ENCODE peak calls at places on chromosome 6, in four cellular contexts. R is HCT116, A is hepatocyte, T is Karpas-422. Z is an unnamed sample. For H3K9me2 and H4K20me1, the result is how much of the 10 kb centered on the place peaks cover.

GRCh38 chr6:65979120-65979519 is 272.1 kb upstream of the EYS start:
- DNase-seq in A (no peak), T (no peak), R (no peak), Z (no peak)

GRCh38 chr6:14025160-14025559 is 92.4 kb upstream of the CD83 start:
- DNase-seq in T (no peak), R (no peak), A (no peak), Z (no peak)

GRCh38 chr6:53728570-53729194 is 63.1 kb upstream of the KLHL31 start:
- DNase-seq in A (peak), R (no peak), T (peak), Z (peak)

GRCh38 chr6:142706200-142706599 is 238.8 kb downstream of the HIVEP2 start:
- DNase-seq in R (no peak), T (no peak), A (no peak), Z (no peak)

GRCh38 chr6:20400476-20401402 is 940 bp upstream of the E2F3 start:
- DNase-seq in A (peak), T (peak), R (peak), Z (peak)

GRCh38 chr6:87213364-87213763 is 58.0 kb downstream of the ZNF292 start:
- DNase-seq in R (peak), A (peak), T (no peak), Z (no peak)

GRCh38 chr6:1724616-1725015 is 114.9 kb downstream of the FOXC1 start:
- DNase-seq in T (no peak), R (peak), A (peak), Z (peak)

GRCh38 chr6:90169328-90169886 is 127.2 kb downstream of the BACH2 start:
- DNase-seq in A (no peak), R (no peak), T (no peak), Z (no peak)

GRCh38 chr6:112400282-112400681 is 53.2 kb downstream of the RFPL4B start:
- DNase-seq in T (no peak), R (no peak), A (no peak), Z (no peak)

GRCh38 chr6:39804666-39805065 is 12.5 kb downstream of the DAAM2 start:
- DNase-seq in T (no peak), R (no peak), A (peak), Z (no peak)

GRCh38 chr6:109311481-109311880 is 70.8 kb downstream of the CD164 start:
- DNase-seq in R (no peak), A (no peak), T (no peak), Z (no peak)

GRCh38 chr6:112218563-112218962 is 35.8 kb downstream of the LAMA4 start:
- DNase-seq in T (no peak), R (no peak), A (no peak), Z (no peak)

GRCh38 chr6:12311106-12311505 is 20.9 kb downstream of the EDN1 start:
- DNase-seq in R (no peak), A (no peak), T (no peak), Z (no peak)

GRCh38 chr6:150038202-150038830 is 13.0 kb upstream of the RAET1L start:
- DNase-seq in T (no peak), R (no peak), A (no peak), Z (peak)

GRCh38 chr6:113317870-113318269 is 539.3 kb upstream of the MARCKS start:
- DNase-seq in T (no peak), A (no peak), R (no peak), Z (no peak)

GRCh38 chr6:108559097-108559883 is 1.4 kb upstream of the FOXO3 start:
- DNase-seq in T (peak), A (peak), R (no peak), Z (peak)

GRCh38 chr6:110317646-110318045 is 40.5 kb downstream of the METTL24 start:
- DNase-seq in T (no peak), R (no peak), A (no peak), Z (peak)

GRCh38 chr6:32952817-32953739 is at the start of gene HLA-DMA:
- DNase-seq in T (peak), R (peak), A (peak), Z (peak)

GRCh38 chr6:40965046-40965445 is 74.0 kb downstream of the UNC5CL start:
- DNase-seq in T (no peak), A (no peak), R (no peak), Z (no peak)

GRCh38 chr6:72905705-72906478 is 284.0 kb downstream of the KCNQ5 start:
- DNase-seq in R (no peak), A (no peak), T (no peak), Z (no peak)

GRCh38 chr6:107571354-107571753 is 81.4 kb downstream of the SOBP start:
- DNase-seq in A (no peak), R (no peak), T (no peak), Z (no peak)

GRCh38 chr6:163263998-163264661 is 150.4 kb upstream of the QKI start:
- DNase-seq in R (no peak), A (no peak), T (no peak), Z (no peak)
- H3K9me2 ChIP-seq in R (under half), A (under half), T (under half), Z (under half)

GRCh38 chr6:18246205-18246604 is 18.1 kb downstream of the DEK start:
- DNase-seq in T (no peak), A (no peak), R (no peak), Z (no peak)

GRCh38 chr6:18244251-18244650 is 20.1 kb downstream of the DEK start:
- DNase-seq in A (no peak), R (no peak), T (no peak), Z (no peak)

GRCh38 chr6:18243302-18243893 is 20.9 kb downstream of the DEK start:
- DNase-seq in A (no peak), T (no peak), R (no peak), Z (no peak)

GRCh38 chr6:18245642-18246041 is 18.7 kb downstream of the DEK start:
- DNase-seq in R (no peak), T (no peak), A (no peak), Z (no peak)

DNA sequence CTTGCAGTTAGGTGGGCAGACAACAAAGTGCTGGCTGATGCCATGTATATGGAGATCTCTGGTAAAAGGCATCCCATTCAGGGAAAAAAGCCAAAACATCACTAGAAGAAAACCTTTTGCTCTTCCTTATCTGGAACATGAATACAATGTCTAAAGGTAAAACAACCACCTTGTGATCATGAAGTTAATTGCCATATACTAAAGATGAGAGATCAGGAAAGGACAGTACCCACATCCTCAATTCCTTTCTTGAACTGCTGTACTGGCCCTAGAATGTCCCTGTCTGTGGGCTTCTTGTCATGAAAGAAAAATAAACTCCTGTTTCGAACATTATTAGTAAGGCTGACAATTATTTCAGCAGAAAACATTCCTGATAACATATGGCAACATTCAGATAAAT is 19.3 kb downstream of the DEK start:
- DNase-seq in T (no peak), R (no peak), A (no peak), Z (no peak)
- H4K20me1 ChIP-seq in T (under half), R (under half), A (under half), Z (under half)

GRCh38 chr6:105746539-105746938 is 339.6 kb upstream of the PRDM1 start:
- DNase-seq in T (no peak), R (no peak), A (no peak), Z (no peak)
- H3K9me2 ChIP-seq in T (under half), R (under half), A (under half), Z (under half)

GRCh38 chr6:17684134-17684533 is 22.6 kb downstream of the NUP153 start:
- DNase-seq in R (no peak), A (no peak), T (no peak), Z (no peak)

GRCh38 chr6:17677602-17678001 is 29.1 kb downstream of the NUP153 start:
- DNase-seq in A (no peak), R (no peak), T (no peak), Z (no peak)

DNA sequence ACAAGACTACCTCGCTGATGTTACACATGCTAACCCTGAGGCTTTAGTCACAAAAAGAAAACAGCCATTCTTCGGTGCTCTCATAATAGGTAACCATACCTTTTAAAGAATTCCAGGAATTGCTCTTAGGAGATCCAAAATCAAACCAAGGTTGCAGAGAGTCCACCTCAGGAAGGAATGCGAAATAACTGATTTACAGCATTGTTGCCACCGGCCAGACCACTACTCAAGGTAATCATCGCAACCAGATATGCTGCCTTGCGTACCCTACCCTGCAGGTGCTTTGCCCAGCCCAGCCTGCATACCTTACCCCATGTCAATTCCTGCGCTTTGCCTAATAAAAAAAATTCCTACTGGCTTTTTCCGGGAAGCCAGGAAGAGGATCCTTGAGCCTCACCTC is 27.0 kb downstream of the NUP153 start:
- DNase-seq in R (no peak), T (no peak), A (no peak), Z (peak)
- H4K20me1 ChIP-seq in R (under half), T (half or more), A (under half), Z (under half)

GRCh38 chr6:98832282-98833100 is 1.9 kb upstream of the POU3F2 start:
- DNase-seq in R (no peak), A (peak), T (no peak), Z (peak)
- H3K9me2 ChIP-seq in R (under half), A (under half), T (under half), Z (under half)

Z was measured in GM23338.